ENCODE peak calls at places on chromosome 13, in eight cellular contexts. One of them, this sample, is unnamed.

GRCh38 chr13:38821753-38822551 is 135.1 kb downstream of the FREM2 start:
- DNase-seq in hepatic stellate cell: no peak
- DNase-seq in T-helper 2 cell: no peak
- DNase-seq in mesendoderm: peak
- DNase-seq in stimulated activated CD4-positive, alpha-beta T cell treated with anti-CD3 and anti-CD28 coated beads, Interleukin-1b, Interleukin-23, amount 100 ng/mL, for 4 hours: no peak
- DNase-seq in T47D: no peak
- DNase-seq in activated T-cell treated with anti-CD3 and anti-CD28 coated beads for 48 hours: no peak
- DNase-seq in ELF-1: peak
- DNase-seq in this sample: no peak

GRCh38 chr13:51832471-51833152 is 12.4 kb downstream of the TMEM272 start:
- DNase-seq in hepatic stellate cell: peak
- DNase-seq in T-helper 2 cell: peak
- DNase-seq in mesendoderm: peak
- DNase-seq in stimulated activated CD4-positive, alpha-beta T cell treated with anti-CD3 and anti-CD28 coated beads, Interleukin-1b, Interleukin-23, amount 100 ng/mL, for 4 hours: peak
- DNase-seq in T47D: peak
- DNase-seq in activated T-cell treated with anti-CD3 and anti-CD28 coated beads for 48 hours: no peak
- DNase-seq in ELF-1: peak
- DNase-seq in this sample: no peak

GRCh38 chr13:54226866-54227265 is 1198.3 kb downstream of the OLFM4 start:
- DNase-seq in hepatic stellate cell: no peak
- DNase-seq in T-helper 2 cell: no peak
- DNase-seq in mesendoderm: peak
- DNase-seq in stimulated activated CD4-positive, alpha-beta T cell treated with anti-CD3 and anti-CD28 coated beads, Interleukin-1b, Interleukin-23, amount 100 ng/mL, for 4 hours: no peak
- DNase-seq in T47D: no peak
- DNase-seq in activated T-cell treated with anti-CD3 and anti-CD28 coated beads for 48 hours: no peak
- DNase-seq in ELF-1: peak
- DNase-seq in this sample: no peak

GRCh38 chr13:48436661-48437242 is 23.8 kb upstream of the LPAR6 start:
- DNase-seq in hepatic stellate cell: no peak
- DNase-seq in T-helper 2 cell: no peak
- DNase-seq in mesendoderm: no peak
- DNase-seq in stimulated activated CD4-positive, alpha-beta T cell treated with anti-CD3 and anti-CD28 coated beads, Interleukin-1b, Interleukin-23, amount 100 ng/mL, for 4 hours: no peak
- DNase-seq in T47D: no peak
- DNase-seq in activated T-cell treated with anti-CD3 and anti-CD28 coated beads for 48 hours: no peak
- DNase-seq in ELF-1: no peak
- DNase-seq in this sample: no peak

GRCh38 chr13:68232351-68233130 is 1002.4 kb upstream of the PCDH9 start:
- DNase-seq in hepatic stellate cell: no peak
- DNase-seq in T-helper 2 cell: no peak
- DNase-seq in mesendoderm: peak
- DNase-seq in stimulated activated CD4-positive, alpha-beta T cell treated with anti-CD3 and anti-CD28 coated beads, Interleukin-1b, Interleukin-23, amount 100 ng/mL, for 4 hours: no peak
- DNase-seq in T47D: no peak
- DNase-seq in activated T-cell treated with anti-CD3 and anti-CD28 coated beads for 48 hours: no peak
- DNase-seq in ELF-1: no peak
- DNase-seq in this sample: no peak

GRCh38 chr13:113874177-113874576 is 10.3 kb upstream of the GAS6 start:
- DNase-seq in hepatic stellate cell: no peak
- DNase-seq in T-helper 2 cell: no peak
- DNase-seq in mesendoderm: no peak
- DNase-seq in stimulated activated CD4-positive, alpha-beta T cell treated with anti-CD3 and anti-CD28 coated beads, Interleukin-1b, Interleukin-23, amount 100 ng/mL, for 4 hours: no peak
- DNase-seq in T47D: no peak
- DNase-seq in activated T-cell treated with anti-CD3 and anti-CD28 coated beads for 48 hours: no peak
- DNase-seq in ELF-1: no peak
- DNase-seq in this sample: no peak

GRCh38 chr13:48842316-48842715 is 133.4 kb upstream of the FNDC3A start:
- DNase-seq in hepatic stellate cell: no peak
- DNase-seq in T-helper 2 cell: no peak
- DNase-seq in mesendoderm: no peak
- DNase-seq in stimulated activated CD4-positive, alpha-beta T cell treated with anti-CD3 and anti-CD28 coated beads, Interleukin-1b, Interleukin-23, amount 100 ng/mL, for 4 hours: no peak
- DNase-seq in T47D: no peak
- DNase-seq in activated T-cell treated with anti-CD3 and anti-CD28 coated beads for 48 hours: no peak
- DNase-seq in ELF-1: no peak
- DNase-seq in this sample: no peak

GRCh38 chr13:80408270-80408669 is 67.3 kb upstream of the SPRY2 start:
- DNase-seq in hepatic stellate cell: no peak
- DNase-seq in T-helper 2 cell: no peak
- DNase-seq in mesendoderm: peak
- DNase-seq in stimulated activated CD4-positive, alpha-beta T cell treated with anti-CD3 and anti-CD28 coated beads, Interleukin-1b, Interleukin-23, amount 100 ng/mL, for 4 hours: no peak
- DNase-seq in T47D: no peak
- DNase-seq in activated T-cell treated with anti-CD3 and anti-CD28 coated beads for 48 hours: no peak
- DNase-seq in ELF-1: no peak
- DNase-seq in this sample: no peak

GRCh38 chr13:111659842-111660241 is 339.4 kb downstream of the TEX29 start:
- DNase-seq in hepatic stellate cell: no peak
- DNase-seq in T-helper 2 cell: no peak
- DNase-seq in mesendoderm: no peak
- DNase-seq in stimulated activated CD4-positive, alpha-beta T cell treated with anti-CD3 and anti-CD28 coated beads, Interleukin-1b, Interleukin-23, amount 100 ng/mL, for 4 hours: no peak
- DNase-seq in T47D: no peak
- DNase-seq in activated T-cell treated with anti-CD3 and anti-CD28 coated beads for 48 hours: no peak
- DNase-seq in ELF-1: no peak
- DNase-seq in this sample: no peak

GRCh38 chr13:107743983-107744382 is 471.4 kb downstream of the LIG4 start:
- DNase-seq in hepatic stellate cell: no peak
- DNase-seq in T-helper 2 cell: no peak
- DNase-seq in mesendoderm: peak
- DNase-seq in stimulated activated CD4-positive, alpha-beta T cell treated with anti-CD3 and anti-CD28 coated beads, Interleukin-1b, Interleukin-23, amount 100 ng/mL, for 4 hours: no peak
- DNase-seq in T47D: peak
- DNase-seq in activated T-cell treated with anti-CD3 and anti-CD28 coated beads for 48 hours: no peak
- DNase-seq in ELF-1: no peak
- DNase-seq in this sample: no peak

GRCh38 chr13:44271915-44272341 is 101.7 kb upstream of the SERP2 start:
- DNase-seq in hepatic stellate cell: no peak
- DNase-seq in T-helper 2 cell: no peak
- DNase-seq in mesendoderm: peak
- DNase-seq in stimulated activated CD4-positive, alpha-beta T cell treated with anti-CD3 and anti-CD28 coated beads, Interleukin-1b, Interleukin-23, amount 100 ng/mL, for 4 hours: no peak
- DNase-seq in T47D: peak
- DNase-seq in activated T-cell treated with anti-CD3 and anti-CD28 coated beads for 48 hours: no peak
- DNase-seq in ELF-1: no peak
- DNase-seq in this sample: no peak

GRCh38 chr13:40315416-40316064 is 350.9 kb downstream of the FOXO1 start:
- DNase-seq in hepatic stellate cell: no peak
- DNase-seq in T-helper 2 cell: peak
- DNase-seq in mesendoderm: peak
- DNase-seq in stimulated activated CD4-positive, alpha-beta T cell treated with anti-CD3 and anti-CD28 coated beads, Interleukin-1b, Interleukin-23, amount 100 ng/mL, for 4 hours: peak
- DNase-seq in T47D: no peak
- DNase-seq in activated T-cell treated with anti-CD3 and anti-CD28 coated beads for 48 hours: peak
- DNase-seq in ELF-1: peak
- DNase-seq in this sample: no peak

GRCh38 chr13:114067381-114067885 is 65.0 kb downstream of the RASA3 start:
- DNase-seq in hepatic stellate cell: peak
- DNase-seq in T-helper 2 cell: no peak
- DNase-seq in mesendoderm: no peak
- DNase-seq in stimulated activated CD4-positive, alpha-beta T cell treated with anti-CD3 and anti-CD28 coated beads, Interleukin-1b, Interleukin-23, amount 100 ng/mL, for 4 hours: no peak
- DNase-seq in T47D: no peak
- DNase-seq in activated T-cell treated with anti-CD3 and anti-CD28 coated beads for 48 hours: peak
- DNase-seq in ELF-1: no peak
- DNase-seq in this sample: no peak

GRCh38 chr13:94232956-94233355 is 246.5 kb downstream of the DCT start:
- DNase-seq in hepatic stellate cell: no peak
- DNase-seq in T-helper 2 cell: no peak
- DNase-seq in mesendoderm: no peak
- DNase-seq in stimulated activated CD4-positive, alpha-beta T cell treated with anti-CD3 and anti-CD28 coated beads, Interleukin-1b, Interleukin-23, amount 100 ng/mL, for 4 hours: no peak
- DNase-seq in T47D: no peak
- DNase-seq in activated T-cell treated with anti-CD3 and anti-CD28 coated beads for 48 hours: no peak
- DNase-seq in ELF-1: no peak
- DNase-seq in this sample: no peak

GRCh38 chr13:30752991-30753616 is 17.8 kb downstream of the ALOX5AP start:
- DNase-seq in hepatic stellate cell: no peak
- DNase-seq in T-helper 2 cell: no peak
- DNase-seq in mesendoderm: no peak
- DNase-seq in stimulated activated CD4-positive, alpha-beta T cell treated with anti-CD3 and anti-CD28 coated beads, Interleukin-1b, Interleukin-23, amount 100 ng/mL, for 4 hours: no peak
- DNase-seq in T47D: no peak
- DNase-seq in activated T-cell treated with anti-CD3 and anti-CD28 coated beads for 48 hours: no peak
- DNase-seq in ELF-1: no peak
- DNase-seq in this sample: no peak

GRCh38 chr13:53170910-53171309 is 142.3 kb downstream of the OLFM4 start:
- DNase-seq in hepatic stellate cell: no peak
- DNase-seq in T-helper 2 cell: no peak
- DNase-seq in mesendoderm: no peak
- DNase-seq in stimulated activated CD4-positive, alpha-beta T cell treated with anti-CD3 and anti-CD28 coated beads, Interleukin-1b, Interleukin-23, amount 100 ng/mL, for 4 hours: no peak
- DNase-seq in T47D: no peak
- DNase-seq in activated T-cell treated with anti-CD3 and anti-CD28 coated beads for 48 hours: no peak
- DNase-seq in ELF-1: no peak
- DNase-seq in this sample: no peak

GRCh38 chr13:80116107-80116506 is 224.8 kb downstream of the SPRY2 start:
- DNase-seq in hepatic stellate cell: no peak
- DNase-seq in T-helper 2 cell: no peak
- DNase-seq in mesendoderm: no peak
- DNase-seq in stimulated activated CD4-positive, alpha-beta T cell treated with anti-CD3 and anti-CD28 coated beads, Interleukin-1b, Interleukin-23, amount 100 ng/mL, for 4 hours: no peak
- DNase-seq in T47D: no peak
- DNase-seq in activated T-cell treated with anti-CD3 and anti-CD28 coated beads for 48 hours: no peak
- DNase-seq in ELF-1: no peak
- DNase-seq in this sample: no peak

GRCh38 chr13:39463611-39464010 is 139.4 kb downstream of the LHFPL6 start:
- DNase-seq in hepatic stellate cell: no peak
- DNase-seq in T-helper 2 cell: no peak
- DNase-seq in mesendoderm: no peak
- DNase-seq in stimulated activated CD4-positive, alpha-beta T cell treated with anti-CD3 and anti-CD28 coated beads, Interleukin-1b, Interleukin-23, amount 100 ng/mL, for 4 hours: no peak
- DNase-seq in T47D: no peak
- DNase-seq in activated T-cell treated with anti-CD3 and anti-CD28 coated beads for 48 hours: no peak
- DNase-seq in ELF-1: no peak
- DNase-seq in this sample: no peak

GRCh38 chr13:36432106-36432544 is at the start of gene CCNA1:
- DNase-seq in hepatic stellate cell: no peak
- DNase-seq in T-helper 2 cell: no peak
- DNase-seq in mesendoderm: peak
- DNase-seq in stimulated activated CD4-positive, alpha-beta T cell treated with anti-CD3 and anti-CD28 coated beads, Interleukin-1b, Interleukin-23, amount 100 ng/mL, for 4 hours: no peak
- DNase-seq in T47D: no peak
- DNase-seq in activated T-cell treated with anti-CD3 and anti-CD28 coated beads for 48 hours: peak
- DNase-seq in ELF-1: peak
- DNase-seq in this sample: no peak

GRCh38 chr13:110251227-110251791 is 55.6 kb downstream of the COL4A1 start:
- DNase-seq in hepatic stellate cell: no peak
- DNase-seq in T-helper 2 cell: no peak
- DNase-seq in mesendoderm: no peak
- DNase-seq in stimulated activated CD4-positive, alpha-beta T cell treated with anti-CD3 and anti-CD28 coated beads, Interleukin-1b, Interleukin-23, amount 100 ng/mL, for 4 hours: no peak
- DNase-seq in T47D: no peak
- DNase-seq in activated T-cell treated with anti-CD3 and anti-CD28 coated beads for 48 hours: no peak
- DNase-seq in ELF-1: no peak
- DNase-seq in this sample: no peak

GRCh38 chr13:113058988-113059850 is 46.4 kb upstream of the F7 start:
- DNase-seq in hepatic stellate cell: no peak
- DNase-seq in T-helper 2 cell: no peak
- DNase-seq in mesendoderm: no peak
- DNase-seq in stimulated activated CD4-positive, alpha-beta T cell treated with anti-CD3 and anti-CD28 coated beads, Interleukin-1b, Interleukin-23, amount 100 ng/mL, for 4 hours: no peak
- DNase-seq in T47D: peak
- DNase-seq in activated T-cell treated with anti-CD3 and anti-CD28 coated beads for 48 hours: no peak
- DNase-seq in ELF-1: no peak
- DNase-seq in this sample: no peak

GRCh38 chr13:41274881-41275280 is 11.5 kb upstream of the MTRF1 start:
- DNase-seq in hepatic stellate cell: no peak
- DNase-seq in T-helper 2 cell: no peak
- DNase-seq in mesendoderm: no peak
- DNase-seq in stimulated activated CD4-positive, alpha-beta T cell treated with anti-CD3 and anti-CD28 coated beads, Interleukin-1b, Interleukin-23, amount 100 ng/mL, for 4 hours: no peak
- DNase-seq in T47D: no peak
- DNase-seq in activated T-cell treated with anti-CD3 and anti-CD28 coated beads for 48 hours: no peak
- DNase-seq in ELF-1: no peak
- DNase-seq in this sample: no peak

GRCh38 chr13:110036060-110036459 is 249.7 kb upstream of the IRS2 start:
- DNase-seq in hepatic stellate cell: no peak
- DNase-seq in T-helper 2 cell: no peak
- DNase-seq in mesendoderm: no peak
- DNase-seq in stimulated activated CD4-positive, alpha-beta T cell treated with anti-CD3 and anti-CD28 coated beads, Interleukin-1b, Interleukin-23, amount 100 ng/mL, for 4 hours: no peak
- DNase-seq in T47D: no peak
- DNase-seq in activated T-cell treated with anti-CD3 and anti-CD28 coated beads for 48 hours: no peak
- DNase-seq in ELF-1: no peak
- DNase-seq in this sample: no peak

GRCh38 chr13:82717249-82717648 is 1165.0 kb downstream of the SLITRK1 start:
- DNase-seq in hepatic stellate cell: no peak
- DNase-seq in T-helper 2 cell: no peak
- DNase-seq in mesendoderm: no peak
- DNase-seq in stimulated activated CD4-positive, alpha-beta T cell treated with anti-CD3 and anti-CD28 coated beads, Interleukin-1b, Interleukin-23, amount 100 ng/mL, for 4 hours: no peak
- DNase-seq in T47D: no peak
- DNase-seq in activated T-cell treated with anti-CD3 and anti-CD28 coated beads for 48 hours: no peak
- DNase-seq in ELF-1: no peak
- DNase-seq in this sample: no peak

GRCh38 chr13:110634558-110634957 is 19.2 kb downstream of the NAXD start:
- DNase-seq in hepatic stellate cell: peak
- DNase-seq in T-helper 2 cell: no peak
- DNase-seq in mesendoderm: no peak
- DNase-seq in stimulated activated CD4-positive, alpha-beta T cell treated with anti-CD3 and anti-CD28 coated beads, Interleukin-1b, Interleukin-23, amount 100 ng/mL, for 4 hours: no peak
- DNase-seq in T47D: no peak
- DNase-seq in activated T-cell treated with anti-CD3 and anti-CD28 coated beads for 48 hours: no peak
- DNase-seq in ELF-1: no peak
- DNase-seq in this sample: no peak

GRCh38 chr13:39253774-39254173 is 215.5 kb downstream of the NHLRC3 start:
- DNase-seq in hepatic stellate cell: peak
- DNase-seq in T-helper 2 cell: no peak
- DNase-seq in mesendoderm: no peak
- DNase-seq in stimulated activated CD4-positive, alpha-beta T cell treated with anti-CD3 and anti-CD28 coated beads, Interleukin-1b, Interleukin-23, amount 100 ng/mL, for 4 hours: no peak
- DNase-seq in T47D: no peak
- DNase-seq in activated T-cell treated with anti-CD3 and anti-CD28 coated beads for 48 hours: no peak
- DNase-seq in ELF-1: no peak
- DNase-seq in this sample: no peak

GRCh38 chr13:99375806-99376080 is 68.5 kb upstream of the GPR183 start:
- DNase-seq in hepatic stellate cell: no peak
- DNase-seq in T-helper 2 cell: no peak
- DNase-seq in mesendoderm: no peak
- DNase-seq in stimulated activated CD4-positive, alpha-beta T cell treated with anti-CD3 and anti-CD28 coated beads, Interleukin-1b, Interleukin-23, amount 100 ng/mL, for 4 hours: no peak
- DNase-seq in T47D: no peak
- DNase-seq in activated T-cell treated with anti-CD3 and anti-CD28 coated beads for 48 hours: no peak
- DNase-seq in ELF-1: no peak
- DNase-seq in this sample: no peak

This sample was measured in SK-N-MC.